ENCODE peak calls at places on chromosomes 12 and 14, in eight cellular contexts. One of them, this sample, is unnamed.

GRCh38 chr12:4829793-4830162 is 79.9 kb upstream of the KCNA1 start:
- DNase-seq in OCI-LY7: peak; percentile 65
- DNase-seq in foreskin fibroblast: no peak
- DNase-seq in astrocyte of the spinal cord: no peak
- DNase-seq in mucosa of descending colon: no peak
- DNase-seq in lower lobe of right lung: no peak
- DNase-seq in esophagus squamous epithelium: no peak
- DNase-seq in RWPE1: no peak
- DNase-seq in this sample: peak; percentile 42

GRCh38 chr14:96303981-96304380 is 48.0 kb downstream of the BDKRB1 start:
- DNase-seq in esophagus squamous epithelium: no peak
- DNase-seq in astrocyte of the spinal cord: peak; percentile 8
- DNase-seq in mucosa of descending colon: no peak
- DNase-seq in foreskin fibroblast: no peak
- DNase-seq in OCI-LY7: no peak
- DNase-seq in RWPE1: no peak
- DNase-seq in lower lobe of right lung: no peak
- DNase-seq in this sample: no peak

GRCh38 chr12:27552886-27553560 is 29.0 kb downstream of the PPFIBP1 start:
- DNase-seq in astrocyte of the spinal cord: no peak
- DNase-seq in mucosa of descending colon: no peak
- DNase-seq in lower lobe of right lung: no peak
- DNase-seq in RWPE1: no peak
- DNase-seq in OCI-LY7: no peak
- DNase-seq in esophagus squamous epithelium: no peak
- DNase-seq in foreskin fibroblast: no peak
- DNase-seq in this sample: no peak

GRCh38 chr12:120261951-120262851 is 3.3 kb downstream of the PXN start:
- DNase-seq in foreskin fibroblast: no peak
- DNase-seq in RWPE1: peak; percentile 95
- DNase-seq in esophagus squamous epithelium: no peak
- DNase-seq in OCI-LY7: no peak
- DNase-seq in mucosa of descending colon: no peak
- DNase-seq in lower lobe of right lung: no peak
- DNase-seq in astrocyte of the spinal cord: no peak
- DNase-seq in this sample: no peak

GRCh38 chr12:13046914-13047472 is 2.8 kb downstream of the FAM234B start:
- DNase-seq in RWPE1: no peak
- DNase-seq in foreskin fibroblast: no peak
- DNase-seq in astrocyte of the spinal cord: no peak
- DNase-seq in mucosa of descending colon: no peak
- DNase-seq in lower lobe of right lung: no peak
- DNase-seq in esophagus squamous epithelium: no peak
- DNase-seq in OCI-LY7: no peak
- DNase-seq in this sample: no peak

GRCh38 chr12:99810718-99811593 is 163.4 kb downstream of the GARIN6 start:
- DNase-seq in foreskin fibroblast: no peak
- DNase-seq in astrocyte of the spinal cord: peak; percentile 24
- DNase-seq in esophagus squamous epithelium: no peak
- DNase-seq in mucosa of descending colon: no peak
- DNase-seq in lower lobe of right lung: no peak
- DNase-seq in RWPE1: no peak
- DNase-seq in OCI-LY7: peak; percentile 51
- DNase-seq in this sample: no peak

GRCh38 chr12:57830393-57830792 is 11.9 kb upstream of the AVIL start:
- DNase-seq in astrocyte of the spinal cord: no peak
- DNase-seq in foreskin fibroblast: no peak
- DNase-seq in OCI-LY7: no peak
- DNase-seq in lower lobe of right lung: no peak
- DNase-seq in RWPE1: no peak
- DNase-seq in esophagus squamous epithelium: no peak
- DNase-seq in mucosa of descending colon: no peak
- DNase-seq in this sample: no peak

GRCh38 chr12:108021129-108021528 is 108.0 kb upstream of the WSCD2 start:
- DNase-seq in mucosa of descending colon: no peak
- DNase-seq in RWPE1: no peak
- DNase-seq in esophagus squamous epithelium: no peak
- DNase-seq in OCI-LY7: no peak
- DNase-seq in lower lobe of right lung: no peak
- DNase-seq in astrocyte of the spinal cord: no peak
- DNase-seq in foreskin fibroblast: no peak
- DNase-seq in this sample: no peak

GRCh38 chr12:102629262-102629888 is 149.0 kb upstream of the IGF1 start:
- DNase-seq in lower lobe of right lung: no peak
- DNase-seq in mucosa of descending colon: no peak
- DNase-seq in OCI-LY7: no peak
- DNase-seq in foreskin fibroblast: peak; percentile 22
- DNase-seq in RWPE1: no peak
- DNase-seq in esophagus squamous epithelium: no peak
- DNase-seq in astrocyte of the spinal cord: no peak
- DNase-seq in this sample: no peak

GRCh38 chr12:121061831-121062230 is 22.8 kb upstream of the OASL start:
- DNase-seq in mucosa of descending colon: no peak
- DNase-seq in esophagus squamous epithelium: no peak
- DNase-seq in RWPE1: no peak
- DNase-seq in lower lobe of right lung: no peak
- DNase-seq in foreskin fibroblast: no peak
- DNase-seq in OCI-LY7: no peak
- DNase-seq in astrocyte of the spinal cord: no peak
- DNase-seq in this sample: no peak

GRCh38 chr12:96809522-96809921 is 97.5 kb upstream of the NEDD1 start:
- DNase-seq in lower lobe of right lung: no peak
- DNase-seq in mucosa of descending colon: no peak
- DNase-seq in foreskin fibroblast: no peak
- DNase-seq in esophagus squamous epithelium: no peak
- DNase-seq in RWPE1: no peak
- DNase-seq in OCI-LY7: no peak
- DNase-seq in astrocyte of the spinal cord: no peak
- DNase-seq in this sample: no peak

GRCh38 chr12:103495158-103495782 is 498 bp downstream of the C12orf42 start:
- DNase-seq in foreskin fibroblast: no peak
- DNase-seq in astrocyte of the spinal cord: no peak
- DNase-seq in mucosa of descending colon: peak; percentile 75
- DNase-seq in lower lobe of right lung: peak; percentile 41
- DNase-seq in esophagus squamous epithelium: peak; percentile 23
- DNase-seq in OCI-LY7: no peak
- DNase-seq in RWPE1: no peak
- DNase-seq in this sample: peak; percentile 85

GRCh38 chr14:79279645-79280399 is 931.5 kb downstream of the DIO2 start:
- DNase-seq in foreskin fibroblast: no peak
- DNase-seq in astrocyte of the spinal cord: no peak
- DNase-seq in esophagus squamous epithelium: no peak
- DNase-seq in lower lobe of right lung: peak; percentile 53
- DNase-seq in RWPE1: no peak
- DNase-seq in OCI-LY7: no peak
- DNase-seq in mucosa of descending colon: peak; percentile 29
- DNase-seq in this sample: no peak

GRCh38 chr12:107402041-107403022 is 283.3 kb upstream of the PWP1 start:
- DNase-seq in esophagus squamous epithelium: no peak
- DNase-seq in RWPE1: peak; percentile 70
- DNase-seq in lower lobe of right lung: no peak
- DNase-seq in astrocyte of the spinal cord: peak; percentile 74
- DNase-seq in foreskin fibroblast: peak; percentile 24
- DNase-seq in mucosa of descending colon: no peak
- DNase-seq in OCI-LY7: peak; percentile 43
- DNase-seq in this sample: peak; percentile 57

GRCh38 chr14:104355949-104356737 is 217.8 kb downstream of the KIF26A start:
- DNase-seq in RWPE1: no peak
- DNase-seq in mucosa of descending colon: no peak
- DNase-seq in OCI-LY7: no peak
- DNase-seq in lower lobe of right lung: peak; percentile 30
- DNase-seq in astrocyte of the spinal cord: no peak
- DNase-seq in esophagus squamous epithelium: no peak
- DNase-seq in foreskin fibroblast: no peak
- DNase-seq in this sample: no peak

GRCh38 chr14:39376671-39377403 is 55.4 kb downstream of the FBXO33 start:
- DNase-seq in esophagus squamous epithelium: no peak
- DNase-seq in foreskin fibroblast: no peak
- DNase-seq in lower lobe of right lung: no peak
- DNase-seq in mucosa of descending colon: no peak
- DNase-seq in RWPE1: no peak
- DNase-seq in astrocyte of the spinal cord: peak; percentile 61
- DNase-seq in OCI-LY7: no peak
- DNase-seq in this sample: no peak

GRCh38 chr12:6903712-6904111 is 910 bp upstream of the LRRC23 start:
- DNase-seq in RWPE1: no peak
- DNase-seq in foreskin fibroblast: no peak
- DNase-seq in esophagus squamous epithelium: no peak
- DNase-seq in astrocyte of the spinal cord: no peak
- DNase-seq in lower lobe of right lung: no peak
- DNase-seq in OCI-LY7: no peak
- DNase-seq in mucosa of descending colon: no peak
- DNase-seq in this sample: no peak

GRCh38 chr14:21057803-21058675 is at the start of gene RNASE8:
- DNase-seq in mucosa of descending colon: no peak
- DNase-seq in astrocyte of the spinal cord: no peak
- DNase-seq in OCI-LY7: no peak
- DNase-seq in RWPE1: no peak
- DNase-seq in esophagus squamous epithelium: no peak
- DNase-seq in foreskin fibroblast: no peak
- DNase-seq in lower lobe of right lung: no peak
- DNase-seq in this sample: no peak

GRCh38 chr12:3600039-3600720 is 109.2 kb downstream of the PRMT8 start:
- DNase-seq in esophagus squamous epithelium: no peak
- DNase-seq in RWPE1: peak; percentile 5
- DNase-seq in lower lobe of right lung: no peak
- DNase-seq in foreskin fibroblast: no peak
- DNase-seq in OCI-LY7: no peak
- DNase-seq in astrocyte of the spinal cord: no peak
- DNase-seq in mucosa of descending colon: no peak
- DNase-seq in this sample: no peak

GRCh38 chr14:22607291-22607690 is 9.2 kb downstream of the ABHD4 start:
- DNase-seq in OCI-LY7: no peak
- DNase-seq in astrocyte of the spinal cord: peak; percentile 37
- DNase-seq in RWPE1: no peak
- DNase-seq in lower lobe of right lung: no peak
- DNase-seq in foreskin fibroblast: no peak
- DNase-seq in mucosa of descending colon: no peak
- DNase-seq in esophagus squamous epithelium: no peak
- DNase-seq in this sample: no peak

GRCh38 chr12:64335886-64336466 is 54.6 kb downstream of the C12orf56 start:
- DNase-seq in lower lobe of right lung: no peak
- DNase-seq in RWPE1: no peak
- DNase-seq in mucosa of descending colon: no peak
- DNase-seq in astrocyte of the spinal cord: no peak
- DNase-seq in esophagus squamous epithelium: no peak
- DNase-seq in foreskin fibroblast: no peak
- DNase-seq in OCI-LY7: no peak
- DNase-seq in this sample: no peak

DNA sequence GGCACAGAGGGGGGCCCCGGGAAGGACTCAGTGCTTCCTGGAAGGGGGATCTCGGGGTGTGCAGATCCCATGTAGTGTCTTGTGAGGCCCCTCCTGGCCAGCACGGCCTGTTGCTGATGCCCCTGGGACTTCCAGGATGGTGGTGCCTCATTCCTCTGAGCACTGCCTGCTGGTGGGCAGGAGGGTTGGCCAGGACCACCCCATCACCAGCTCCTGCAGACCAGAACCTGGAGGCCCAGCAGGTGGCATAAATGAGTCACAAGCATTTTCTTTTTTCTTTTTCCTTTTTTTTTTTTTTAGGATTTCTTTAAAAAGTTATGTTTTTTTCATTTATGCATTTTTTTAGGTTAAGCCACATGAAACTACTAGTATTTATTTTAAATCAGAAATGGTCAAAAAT is 8.0 kb downstream of the MMP17 start:
- DNase-seq in astrocyte of the spinal cord: peak; percentile 19
- DNase-seq in mucosa of descending colon: no peak
- DNase-seq in esophagus squamous epithelium: no peak
- DNase-seq in foreskin fibroblast: no peak
- DNase-seq in RWPE1: no peak
- DNase-seq in OCI-LY7: peak; percentile 25
- DNase-seq in lower lobe of right lung: no peak
- DNase-seq in this sample: no peak
- TF ChIP-seq CTCF in astrocyte of the spinal cord: peak; percentile 49
- TF ChIP-seq CTCF in mucosa of descending colon: no peak
- TF ChIP-seq CTCF in esophagus squamous epithelium: no peak
- TF ChIP-seq CTCF in foreskin fibroblast: peak; percentile 46
- TF ChIP-seq CTCF in RWPE1: peak; percentile 16
- TF ChIP-seq CTCF in OCI-LY7: peak; percentile 75
- TF ChIP-seq CTCF in lower lobe of right lung: peak; percentile 25
- TF ChIP-seq CTCF in this sample: peak; percentile 30

GRCh38 chr12:53051058-53051880 is 1.4 kb downstream of the TNS2 start:
- DNase-seq in OCI-LY7: no peak
- DNase-seq in lower lobe of right lung: no peak
- DNase-seq in esophagus squamous epithelium: no peak
- DNase-seq in mucosa of descending colon: peak; percentile 75
- DNase-seq in foreskin fibroblast: peak; percentile 84
- DNase-seq in astrocyte of the spinal cord: no peak
- DNase-seq in RWPE1: no peak
- DNase-seq in this sample: no peak
- TF ChIP-seq CTCF in OCI-LY7: no peak
- TF ChIP-seq CTCF in lower lobe of right lung: no peak
- TF ChIP-seq CTCF in esophagus squamous epithelium: no peak
- TF ChIP-seq CTCF in mucosa of descending colon: no peak
- TF ChIP-seq CTCF in foreskin fibroblast: no peak
- TF ChIP-seq CTCF in astrocyte of the spinal cord: no peak
- TF ChIP-seq CTCF in RWPE1: no peak
- TF ChIP-seq CTCF in this sample: no peak

GRCh38 chr14:93648440-93649168 is 139.7 kb downstream of the PRIMA1 start:
- DNase-seq in OCI-LY7: peak; percentile 10
- DNase-seq in lower lobe of right lung: no peak
- DNase-seq in foreskin fibroblast: no peak
- DNase-seq in mucosa of descending colon: no peak
- DNase-seq in RWPE1: peak; percentile 34
- DNase-seq in astrocyte of the spinal cord: no peak
- DNase-seq in esophagus squamous epithelium: no peak
- DNase-seq in this sample: peak; percentile 28
- TF ChIP-seq CTCF in OCI-LY7: peak; percentile 46
- TF ChIP-seq CTCF in lower lobe of right lung: no peak
- TF ChIP-seq CTCF in foreskin fibroblast: no peak
- TF ChIP-seq CTCF in mucosa of descending colon: no peak
- TF ChIP-seq CTCF in RWPE1: peak; percentile 37
- TF ChIP-seq CTCF in astrocyte of the spinal cord: no peak
- TF ChIP-seq CTCF in esophagus squamous epithelium: peak; percentile 10
- TF ChIP-seq CTCF in this sample: peak; percentile 32

DNA sequence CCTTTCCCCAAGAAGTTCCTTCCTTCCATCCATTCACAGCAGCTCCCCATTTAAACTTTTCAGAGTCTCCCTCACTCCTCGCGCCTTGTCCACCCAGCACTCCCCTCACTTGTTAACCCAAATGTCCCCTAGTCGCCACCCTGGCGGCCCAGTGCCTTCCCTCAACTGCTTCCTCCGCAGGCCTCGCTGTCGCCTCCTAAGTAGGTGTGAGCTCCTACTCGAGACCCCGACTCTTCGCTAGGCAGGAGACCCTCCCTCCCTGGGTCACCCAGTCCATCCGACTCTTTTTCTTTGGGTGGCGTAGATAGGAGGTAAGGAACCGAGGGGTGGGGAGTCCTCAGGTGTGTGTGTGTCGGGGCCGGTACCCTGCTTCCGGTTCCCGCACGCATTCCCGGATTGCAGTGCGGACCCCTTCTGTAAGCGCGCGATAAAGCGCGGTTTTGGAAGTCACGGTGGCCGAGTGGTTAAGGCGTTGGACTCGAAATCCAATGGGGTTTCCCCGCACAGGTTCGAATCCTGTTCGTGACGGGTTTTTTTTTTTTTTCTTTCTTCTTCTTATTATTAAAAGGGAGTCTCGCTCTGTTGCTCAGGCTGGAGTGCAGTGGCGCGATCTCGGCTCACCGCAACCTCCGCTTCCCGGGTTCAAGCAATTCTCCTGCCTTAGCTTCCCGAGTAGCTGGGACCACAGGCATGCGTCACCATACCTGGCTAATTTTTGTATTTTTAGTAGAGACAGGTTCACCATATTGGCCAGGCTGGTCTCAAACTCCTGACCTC is 823 bp upstream of the SMARCC2 start:
- DNase-seq in foreskin fibroblast: peak; percentile 74
- DNase-seq in mucosa of descending colon: peak; percentile 87
- DNase-seq in lower lobe of right lung: peak; percentile 83
- DNase-seq in RWPE1: peak; percentile 71
- DNase-seq in astrocyte of the spinal cord: peak; percentile 88
- DNase-seq in OCI-LY7: peak; percentile 79
- DNase-seq in esophagus squamous epithelium: peak; percentile 26
- DNase-seq in this sample: peak; percentile 76
- TF ChIP-seq CTCF in foreskin fibroblast: no peak
- TF ChIP-seq CTCF in mucosa of descending colon: no peak
- TF ChIP-seq CTCF in lower lobe of right lung: no peak
- TF ChIP-seq CTCF in RWPE1: no peak
- TF ChIP-seq CTCF in astrocyte of the spinal cord: no peak
- TF ChIP-seq CTCF in OCI-LY7: peak; percentile 20
- TF ChIP-seq CTCF in esophagus squamous epithelium: peak; percentile 9
- TF ChIP-seq CTCF in this sample: no peak